ENCODE peak calls at places on chromosomes 6 and 20, in six cellular contexts. K, M, B, G, Z and C are unnamed samples.

GRCh38 chr6:17012421-17013225 is 89.2 kb upstream of the STMND1 start:
- DNase-seq in M (no peak), B (no peak), Z (no peak), G (peak), K (peak), C (no peak)

GRCh38 chr6:78243519-78243918 is 590.7 kb downstream of the MEI4 start:
- DNase-seq in G (peak), K (peak), Z (peak), B (no peak), M (no peak), C (no peak)

GRCh38 chr6:113763883-113764282 is 93.3 kb upstream of the MARCKS start:
- DNase-seq in Z (peak), M (no peak), B (no peak), G (peak), K (peak), C (peak)

GRCh38 chr6:14975124-14975815 is 270.6 kb upstream of the JARID2 start:
- DNase-seq in B (no peak), G (peak), Z (peak), K (no peak), M (no peak), C (no peak)

GRCh38 chr6:31498748-31499147 is 803 bp downstream of the MICB start:
- DNase-seq in Z (no peak), K (no peak), M (peak), B (no peak), G (peak), C (no peak)

GRCh38 chr6:11381801-11382513 is 149.5 kb upstream of the NEDD9 start:
- DNase-seq in M (no peak), G (no peak), Z (no peak), K (no peak), B (no peak), C (no peak)

GRCh38 chr6:147508073-147508870 is at the start of gene SAMD5:
- DNase-seq in K (peak), B (no peak), M (no peak), Z (peak), G (peak), C (no peak)

GRCh38 chr6:100176321-100176950 is 182.4 kb upstream of the MCHR2 start:
- DNase-seq in M (no peak), Z (peak), G (peak), B (no peak), K (peak), C (no peak)

GRCh38 chr20:309841-310644 is 12.7 kb downstream of the ZCCHC3 start:
- DNase-seq in K (peak), B (peak), Z (peak), M (peak), G (peak), C (peak)

GRCh38 chr6:5341845-5342244 is 80.5 kb downstream of the FARS2 start:
- DNase-seq in M (no peak), Z (no peak), G (no peak), B (no peak), K (no peak), C (no peak)

GRCh38 chr6:83047065-83047754 is 18.4 kb downstream of the UBE3D start:
- DNase-seq in B (no peak), G (no peak), M (no peak), K (no peak), Z (no peak), C (no peak)

GRCh38 chr6:75178757-75179156 is 27.1 kb downstream of the COL12A1 start:
- DNase-seq in Z (no peak), K (no peak), B (no peak), G (no peak), M (no peak), C (no peak)

GRCh38 chr6:160217863-160218262 is 40.8 kb downstream of the SLC22A2 start:
- DNase-seq in M (no peak), G (no peak), K (no peak), Z (no peak), B (no peak), C (no peak)